ENCODE peak calls at places on chromosomes 1 and 21, in six cellular contexts. J is HCT116, S is stomach, Y is GM23338, W is spleen, N is HepG2. E is an unnamed sample.

GRCh38 chr1:30744060-30744756 is 13.4 kb downstream of the LAPTM5 start:
- DNase-seq in J (no peak), S (no peak), Y (no peak), W (peak), N (no peak), E (no peak)

GRCh38 chr1:2382621-2383361 is 8.6 kb downstream of the MORN1 start:
- DNase-seq in J (peak), S (no peak), Y (peak), W (peak), N (peak), E (peak)

GRCh38 chr1:27402349-27402754 is 9.9 kb downstream of the GPR3 start:
- DNase-seq in J (no peak), S (peak), Y (peak), W (peak), N (peak), E (peak)

GRCh38 chr1:118158918-118159317 is 26.1 kb downstream of the SPAG17 start:
- DNase-seq in J (no peak), S (no peak), Y (no peak), W (no peak), N (no peak), E (no peak)

GRCh38 chr1:14924012-14924452 is 229.5 kb upstream of the TMEM51 start:
- DNase-seq in J (peak), S (peak), Y (peak), W (peak), N (no peak), E (peak)

GRCh38 chr1:103284270-103284669 is 175.9 kb upstream of the COL11A1 start:
- DNase-seq in J (no peak), S (no peak), Y (no peak), W (no peak), N (no peak), E (no peak)

GRCh38 chr1:78437393-78437792 is 53.4 kb upstream of the PTGFR start:
- DNase-seq in J (no peak), S (no peak), Y (peak), W (no peak), N (no peak), E (no peak)

GRCh38 chr1:21261551-21262281 is 28.5 kb downstream of the ECE1 start:
- DNase-seq in J (peak), S (peak), Y (peak), W (no peak), N (no peak), E (peak)

GRCh38 chr1:50661626-50662025 is 238.4 kb upstream of the DMRTA2 start:
- DNase-seq in J (no peak), S (no peak), Y (peak), W (no peak), N (no peak), E (no peak)

GRCh38 chr21:45819478-45820170 is 161.9 kb upstream of the COL6A1 start:
- DNase-seq in J (no peak), S (no peak), Y (no peak), W (peak), N (no peak), E (no peak)

GRCh38 chr1:15439325-15439724 is 1.1 kb downstream of the CTRC start:
- DNase-seq in J (no peak), S (no peak), Y (no peak), W (no peak), N (no peak), E (no peak)

GRCh38 chr1:108043712-108044111 is 78.7 kb upstream of the VAV3 start:
- DNase-seq in J (no peak), S (no peak), Y (no peak), W (no peak), N (no peak), E (no peak)

GRCh38 chr21:45382698-45383000 is 22.3 kb upstream of the COL18A1 start:
- DNase-seq in J (no peak), S (no peak), Y (no peak), W (peak), N (no peak), E (no peak)

GRCh38 chr1:172178846-172179245 is 241.6 kb upstream of the C1orf105 start:
- DNase-seq in J (no peak), S (no peak), Y (no peak), W (no peak), N (no peak), E (no peak)

GRCh38 chr1:226181996-226182714 is 4.4 kb downstream of the ACBD3 start:
- DNase-seq in J (peak), S (peak), Y (peak), W (no peak), N (peak), E (peak)

GRCh38 chr1:176241385-176242015 is 34.4 kb upstream of the COP1 start:
- DNase-seq in J (peak), S (no peak), Y (peak), W (no peak), N (no peak), E (peak)

GRCh38 chr1:14689996-14690614 is 91.6 kb downstream of the KAZN start:
- DNase-seq in J (no peak), S (no peak), Y (no peak), W (no peak), N (no peak), E (no peak)

GRCh38 chr21:39010629-39011404 is 172.4 kb downstream of the PSMG1 start:
- DNase-seq in J (no peak), S (no peak), Y (no peak), W (no peak), N (no peak), E (no peak)

GRCh38 chr1:154863702-154864174 is 6.3 kb downstream of the KCNN3 start:
- DNase-seq in J (peak), S (peak), Y (peak), W (no peak), N (peak), E (no peak)

GRCh38 chr1:165109013-165109412 is 247.5 kb downstream of the LMX1A start:
- DNase-seq in J (no peak), S (no peak), Y (peak), W (no peak), N (no peak), E (no peak)

GRCh38 chr1:77905603-77906002 is 17.2 kb downstream of the NEXN start:
- DNase-seq in J (no peak), S (no peak), Y (no peak), W (no peak), N (no peak), E (no peak)

GRCh38 chr21:42258150-42258884 is 39.4 kb downstream of the ABCG1 start:
- DNase-seq in J (peak), S (peak), Y (peak), W (peak), N (peak), E (peak)

GRCh38 chr1:63821650-63822049 is 47.8 kb downstream of the ROR1 start:
- DNase-seq in J (no peak), S (no peak), Y (no peak), W (no peak), N (no peak), E (no peak)

GRCh38 chr1:230327892-230328284 is 98.2 kb downstream of the PGBD5 start:
- DNase-seq in J (no peak), S (no peak), Y (no peak), W (peak), N (no peak), E (no peak)

GRCh38 chr1:117846674-117847425 is 82.6 kb downstream of the GDAP2 start:
- DNase-seq in J (no peak), S (no peak), Y (no peak), W (no peak), N (peak), E (no peak)

GRCh38 chr1:204073837-204074273 is 940 bp downstream of the SOX13 start:
- DNase-seq in J (no peak), S (no peak), Y (no peak), W (no peak), N (no peak), E (no peak)

GRCh38 chr1:90106271-90106670 is 111.4 kb downstream of the ZNF326 start:
- DNase-seq in J (no peak), S (no peak), Y (no peak), W (no peak), N (no peak), E (no peak)

GRCh38 chr1:202093856-202094255 is 28.9 kb upstream of the GPR37L1 start:
- DNase-seq in J (no peak), S (no peak), Y (no peak), W (no peak), N (no peak), E (no peak)

GRCh38 chr1:237303929-237304328 is 261.9 kb downstream of the RYR2 start:
- DNase-seq in J (no peak), S (no peak), Y (no peak), W (no peak), N (no peak), E (no peak)
- TF ChIP-seq POLR2AphosphoS5 in J (no peak), S (no peak), Y (no peak), W (no peak), N (no peak), E (no peak)

DNA sequence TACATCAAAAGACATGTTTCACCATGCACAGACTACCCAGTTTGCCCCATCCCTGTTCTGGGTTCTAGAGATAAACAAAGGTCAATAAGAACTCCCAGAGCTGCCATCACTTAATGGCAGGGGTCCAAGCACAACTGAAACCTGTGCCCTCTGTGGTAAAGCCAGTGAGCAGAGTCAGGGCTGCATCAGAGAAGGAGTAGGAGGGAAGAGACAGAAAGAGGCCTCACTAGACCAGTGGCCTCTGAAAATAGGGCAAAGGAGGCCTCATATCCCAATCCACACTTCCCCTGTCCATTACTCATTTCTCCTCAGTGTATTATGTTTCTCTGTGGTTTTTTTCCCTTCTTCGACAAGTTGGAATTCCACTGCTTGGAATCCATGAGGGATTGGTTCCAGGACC is 10.2 kb downstream of the ATP1A2 start:
- DNase-seq in J (no peak), S (no peak), Y (no peak), W (no peak), N (no peak), E (no peak)
- H3K27ac ChIP-seq in J (no peak), S (no peak), Y (no peak), W (no peak), N (no peak), E (no peak)

GRCh38 chr1:22971161-22972062 is 1.3 kb downstream of the LACTBL1 start:
- DNase-seq in J (no peak), S (no peak), Y (peak), W (peak), N (no peak), E (no peak)

GRCh38 chr1:22972063-22972405 is 632 bp downstream of the LACTBL1 start:
- DNase-seq in J (no peak), S (no peak), Y (no peak), W (no peak), N (no peak), E (no peak)

GRCh38 chr1:22969224-22969829 is 3.3 kb downstream of the LACTBL1 start:
- DNase-seq in J (no peak), S (no peak), Y (no peak), W (no peak), N (no peak), E (peak)

GRCh38 chr1:22967833-22968232 is 4.8 kb downstream of the LACTBL1 start:
- DNase-seq in J (no peak), S (no peak), Y (no peak), W (no peak), N (no peak), E (no peak)

DNA sequence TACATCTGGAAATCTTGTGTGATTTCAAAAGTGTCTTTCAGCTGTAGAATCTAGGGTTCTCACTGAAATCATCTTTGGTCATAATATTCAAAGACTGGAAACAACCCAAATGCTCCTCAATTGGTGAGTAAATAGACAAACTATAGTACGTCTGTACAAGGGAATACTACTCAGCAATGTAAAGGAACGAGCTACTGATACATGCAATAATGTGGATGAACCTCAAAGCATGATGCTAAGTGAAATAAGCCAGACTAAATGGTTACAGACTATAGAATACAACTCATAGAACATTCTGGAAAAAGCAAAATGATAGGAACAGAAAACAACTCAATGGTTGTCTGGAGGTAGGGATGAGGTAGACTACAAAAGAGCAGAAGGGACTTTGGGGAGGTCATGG is 2.6 kb downstream of the LACTBL1 start:
- DNase-seq in J (no peak), S (no peak), Y (no peak), W (no peak), N (no peak), E (no peak)
- TF ChIP-seq POLR2AphosphoS5 in J (no peak), S (no peak), Y (no peak), W (no peak), N (no peak), E (no peak)

GRCh38 chr1:20058531-20058930 is 11.5 kb upstream of the PLA2G5 start:
- DNase-seq in J (no peak), S (no peak), Y (no peak), W (no peak), N (no peak), E (no peak)
- H3K27ac ChIP-seq in J (no peak), S (no peak), Y (no peak), W (peak), N (no peak), E (no peak)

E was measured in endothelial cell of umbilical vein.